ENCODE peak calls at places on chromosomes 5 and 9, in five cellular contexts. One of them, this sample, is unnamed.

GRCh38 chr9:135069556-135070197 is 17.8 kb upstream of the OLFM1 start:
- DNase-seq in glutamatergic neuron: peak
- DNase-seq in retinal pigment epithelial cell: no peak
- DNase-seq in substantia nigra: no peak
- DNase-seq in CD8-positive, alpha-beta T cell: no peak
- DNase-seq in this sample: no peak

GRCh38 chr9:32989651-32990050 is 11.8 kb downstream of the APTX start:
- DNase-seq in glutamatergic neuron: no peak
- DNase-seq in retinal pigment epithelial cell: no peak
- DNase-seq in substantia nigra: no peak
- DNase-seq in CD8-positive, alpha-beta T cell: no peak
- DNase-seq in this sample: no peak

GRCh38 chr5:53006920-53007890 is 18.1 kb downstream of the ITGA2 start:
- DNase-seq in glutamatergic neuron: no peak
- DNase-seq in retinal pigment epithelial cell: no peak
- DNase-seq in substantia nigra: no peak
- DNase-seq in CD8-positive, alpha-beta T cell: no peak
- DNase-seq in this sample: no peak

GRCh38 chr5:150404991-150405816 is 7.5 kb downstream of the CD74 start:
- DNase-seq in glutamatergic neuron: no peak
- DNase-seq in retinal pigment epithelial cell: no peak
- DNase-seq in substantia nigra: no peak
- DNase-seq in CD8-positive, alpha-beta T cell: no peak
- DNase-seq in this sample: no peak

GRCh38 chr5:50900952-50901510 is 234.6 kb downstream of the PARP8 start:
- DNase-seq in glutamatergic neuron: no peak
- DNase-seq in retinal pigment epithelial cell: no peak
- DNase-seq in substantia nigra: no peak
- DNase-seq in CD8-positive, alpha-beta T cell: no peak
- DNase-seq in this sample: no peak

GRCh38 chr9:6782378-6782777 is 24.6 kb downstream of the KDM4C start:
- DNase-seq in glutamatergic neuron: no peak
- DNase-seq in retinal pigment epithelial cell: no peak
- DNase-seq in substantia nigra: no peak
- DNase-seq in CD8-positive, alpha-beta T cell: no peak
- DNase-seq in this sample: no peak

GRCh38 chr9:122236681-122237080 is 7.9 kb upstream of the LHX6 start:
- DNase-seq in glutamatergic neuron: no peak
- DNase-seq in retinal pigment epithelial cell: no peak
- DNase-seq in substantia nigra: no peak
- DNase-seq in CD8-positive, alpha-beta T cell: no peak
- DNase-seq in this sample: no peak

GRCh38 chr9:88532320-88532719 is 2.7 kb upstream of the NXNL2 start:
- DNase-seq in glutamatergic neuron: peak
- DNase-seq in retinal pigment epithelial cell: peak
- DNase-seq in substantia nigra: no peak
- DNase-seq in CD8-positive, alpha-beta T cell: no peak
- DNase-seq in this sample: no peak

GRCh38 chr5:135156337-135156714 is 122.3 kb upstream of the PITX1 start:
- DNase-seq in glutamatergic neuron: no peak
- DNase-seq in retinal pigment epithelial cell: no peak
- DNase-seq in substantia nigra: no peak
- DNase-seq in CD8-positive, alpha-beta T cell: no peak
- DNase-seq in this sample: no peak

GRCh38 chr9:89748020-89748670 is 143.3 kb downstream of the GADD45G start:
- DNase-seq in glutamatergic neuron: no peak
- DNase-seq in retinal pigment epithelial cell: no peak
- DNase-seq in substantia nigra: no peak
- DNase-seq in CD8-positive, alpha-beta T cell: no peak
- DNase-seq in this sample: no peak

GRCh38 chr5:180970875-180971274 is 17.8 kb upstream of the BTNL3 start:
- DNase-seq in glutamatergic neuron: no peak
- DNase-seq in retinal pigment epithelial cell: no peak
- DNase-seq in substantia nigra: no peak
- DNase-seq in CD8-positive, alpha-beta T cell: no peak
- DNase-seq in this sample: no peak

GRCh38 chr5:64811050-64811640 is 42.4 kb downstream of the CWC27 start:
- DNase-seq in glutamatergic neuron: no peak
- DNase-seq in retinal pigment epithelial cell: peak
- DNase-seq in substantia nigra: no peak
- DNase-seq in CD8-positive, alpha-beta T cell: no peak
- DNase-seq in this sample: peak

GRCh38 chr9:16266648-16267276 is 603.7 kb downstream of the BNC2 start:
- DNase-seq in glutamatergic neuron: no peak
- DNase-seq in retinal pigment epithelial cell: no peak
- DNase-seq in substantia nigra: no peak
- DNase-seq in CD8-positive, alpha-beta T cell: no peak
- DNase-seq in this sample: no peak

GRCh38 chr9:119167876-119168275 is 201.4 kb downstream of the BRINP1 start:
- DNase-seq in glutamatergic neuron: no peak
- DNase-seq in retinal pigment epithelial cell: no peak
- DNase-seq in substantia nigra: no peak
- DNase-seq in CD8-positive, alpha-beta T cell: no peak
- DNase-seq in this sample: no peak

GRCh38 chr5:181127907-181128626 is 2.9 kb downstream of the OR2V1 start:
- DNase-seq in glutamatergic neuron: no peak
- DNase-seq in retinal pigment epithelial cell: no peak
- DNase-seq in substantia nigra: no peak
- DNase-seq in CD8-positive, alpha-beta T cell: no peak
- DNase-seq in this sample: no peak

GRCh38 chr5:5404376-5404775 is 18.1 kb upstream of the ICE1 start:
- DNase-seq in glutamatergic neuron: no peak
- DNase-seq in retinal pigment epithelial cell: no peak
- DNase-seq in substantia nigra: no peak
- DNase-seq in CD8-positive, alpha-beta T cell: no peak
- DNase-seq in this sample: no peak

GRCh38 chr5:53369681-53370080 is 110.7 kb upstream of the FST start:
- DNase-seq in glutamatergic neuron: no peak
- DNase-seq in retinal pigment epithelial cell: no peak
- DNase-seq in substantia nigra: no peak
- DNase-seq in CD8-positive, alpha-beta T cell: no peak
- DNase-seq in this sample: no peak

GRCh38 chr9:81396528-81396927 is 292.8 kb downstream of the TLE1 start:
- DNase-seq in glutamatergic neuron: no peak
- DNase-seq in retinal pigment epithelial cell: no peak
- DNase-seq in substantia nigra: no peak
- DNase-seq in CD8-positive, alpha-beta T cell: no peak
- DNase-seq in this sample: no peak

GRCh38 chr5:116265506-116265905 is 180.7 kb downstream of the COMMD10 start:
- DNase-seq in glutamatergic neuron: no peak
- DNase-seq in retinal pigment epithelial cell: no peak
- DNase-seq in substantia nigra: no peak
- DNase-seq in CD8-positive, alpha-beta T cell: no peak
- DNase-seq in this sample: no peak

GRCh38 chr5:154709368-154710305 is 45.5 kb upstream of the LARP1 start:
- DNase-seq in glutamatergic neuron: no peak
- DNase-seq in retinal pigment epithelial cell: no peak
- DNase-seq in substantia nigra: no peak
- DNase-seq in CD8-positive, alpha-beta T cell: no peak
- DNase-seq in this sample: no peak

GRCh38 chr5:121763674-121764073 is 88.0 kb upstream of the FTMT start:
- DNase-seq in glutamatergic neuron: no peak
- DNase-seq in retinal pigment epithelial cell: no peak
- DNase-seq in substantia nigra: no peak
- DNase-seq in CD8-positive, alpha-beta T cell: no peak
- DNase-seq in this sample: no peak

GRCh38 chr5:143509758-143510221 is 106.3 kb upstream of the NR3C1 start:
- DNase-seq in glutamatergic neuron: no peak
- DNase-seq in retinal pigment epithelial cell: no peak
- DNase-seq in substantia nigra: no peak
- DNase-seq in CD8-positive, alpha-beta T cell: no peak
- DNase-seq in this sample: no peak

GRCh38 chr5:176629853-176630680 is at the start of the genes EIF4E1B and SNCB:
- DNase-seq in glutamatergic neuron: peak
- DNase-seq in retinal pigment epithelial cell: no peak
- DNase-seq in substantia nigra: no peak
- DNase-seq in CD8-positive, alpha-beta T cell: peak
- DNase-seq in this sample: no peak

GRCh38 chr5:116990010-116990409 is 415.4 kb upstream of the SEMA6A start:
- DNase-seq in glutamatergic neuron: peak
- DNase-seq in retinal pigment epithelial cell: no peak
- DNase-seq in substantia nigra: no peak
- DNase-seq in CD8-positive, alpha-beta T cell: no peak
- DNase-seq in this sample: peak

GRCh38 chr9:133990366-133991210 is 1.5 kb downstream of the VAV2 start:
- DNase-seq in glutamatergic neuron: no peak
- DNase-seq in retinal pigment epithelial cell: peak
- DNase-seq in substantia nigra: no peak
- DNase-seq in CD8-positive, alpha-beta T cell: no peak
- DNase-seq in this sample: no peak

GRCh38 chr5:71658916-71659661 is 60.0 kb upstream of the CARTPT start:
- DNase-seq in glutamatergic neuron: no peak
- DNase-seq in retinal pigment epithelial cell: no peak
- DNase-seq in substantia nigra: no peak
- DNase-seq in CD8-positive, alpha-beta T cell: no peak
- DNase-seq in this sample: no peak

GRCh38 chr5:15787676-15788075 is 287.7 kb downstream of the FBXL7 start:
- DNase-seq in glutamatergic neuron: no peak
- DNase-seq in retinal pigment epithelial cell: no peak
- DNase-seq in substantia nigra: no peak
- DNase-seq in CD8-positive, alpha-beta T cell: no peak
- DNase-seq in this sample: no peak

GRCh38 chr5:19235101-19235584 is 752.9 kb downstream of the CDH18 start:
- DNase-seq in glutamatergic neuron: no peak
- DNase-seq in retinal pigment epithelial cell: no peak
- DNase-seq in substantia nigra: no peak
- DNase-seq in CD8-positive, alpha-beta T cell: no peak
- DNase-seq in this sample: no peak

GRCh38 chr9:34176089-34176488 is 2.8 kb upstream of the UBAP1 start:
- DNase-seq in glutamatergic neuron: no peak
- DNase-seq in retinal pigment epithelial cell: no peak
- DNase-seq in substantia nigra: no peak
- DNase-seq in CD8-positive, alpha-beta T cell: no peak
- DNase-seq in this sample: no peak

GRCh38 chr5:105288946-105289345 is 1726.4 kb upstream of the NUDT12 start:
- DNase-seq in glutamatergic neuron: no peak
- DNase-seq in retinal pigment epithelial cell: no peak
- DNase-seq in substantia nigra: no peak
- DNase-seq in CD8-positive, alpha-beta T cell: no peak
- DNase-seq in this sample: no peak

GRCh38 chr5:42626462-42626861 is 130.2 kb upstream of the CCDC152 start:
- DNase-seq in glutamatergic neuron: no peak
- DNase-seq in retinal pigment epithelial cell: no peak
- DNase-seq in substantia nigra: no peak
- DNase-seq in CD8-positive, alpha-beta T cell: no peak
- DNase-seq in this sample: no peak

GRCh38 chr9:79858509-79858908 is 286.7 kb downstream of the TLE4 start:
- DNase-seq in glutamatergic neuron: no peak
- DNase-seq in retinal pigment epithelial cell: no peak
- DNase-seq in substantia nigra: no peak
- DNase-seq in CD8-positive, alpha-beta T cell: no peak
- DNase-seq in this sample: no peak

GRCh38 chr5:84688566-84688965 is 303.9 kb upstream of the EDIL3 start:
- DNase-seq in glutamatergic neuron: no peak
- DNase-seq in retinal pigment epithelial cell: no peak
- DNase-seq in substantia nigra: no peak
- DNase-seq in CD8-positive, alpha-beta T cell: no peak
- DNase-seq in this sample: no peak

GRCh38 chr5:114407783-114408182 is 45.9 kb downstream of the KCNN2 start:
- DNase-seq in glutamatergic neuron: no peak
- DNase-seq in retinal pigment epithelial cell: no peak
- DNase-seq in substantia nigra: no peak
- DNase-seq in CD8-positive, alpha-beta T cell: no peak
- DNase-seq in this sample: no peak

GRCh38 chr5:78612227-78613150 is 36.1 kb downstream of the LHFPL2 start:
- DNase-seq in glutamatergic neuron: no peak
- DNase-seq in retinal pigment epithelial cell: no peak
- DNase-seq in substantia nigra: no peak
- DNase-seq in CD8-positive, alpha-beta T cell: no peak
- DNase-seq in this sample: no peak

GRCh38 chr9:127546125-127546832 is 65.8 kb upstream of the STXBP1 start:
- DNase-seq in glutamatergic neuron: no peak
- DNase-seq in retinal pigment epithelial cell: no peak
- DNase-seq in substantia nigra: no peak
- DNase-seq in CD8-positive, alpha-beta T cell: no peak
- DNase-seq in this sample: no peak

GRCh38 chr9:12774861-12775367 is at the start of gene LURAP1L:
- DNase-seq in glutamatergic neuron: no peak
- DNase-seq in retinal pigment epithelial cell: peak
- DNase-seq in substantia nigra: no peak
- DNase-seq in CD8-positive, alpha-beta T cell: no peak
- DNase-seq in this sample: peak

GRCh38 chr5:138287252-138287651 is 12.8 kb upstream of the GFRA3 start:
- DNase-seq in glutamatergic neuron: no peak
- DNase-seq in retinal pigment epithelial cell: no peak
- DNase-seq in substantia nigra: no peak
- DNase-seq in CD8-positive, alpha-beta T cell: no peak
- DNase-seq in this sample: no peak

GRCh38 chr5:10228288-10228687 is 21.4 kb downstream of the ATPSCKMT start:
- DNase-seq in glutamatergic neuron: no peak
- DNase-seq in retinal pigment epithelial cell: no peak
- DNase-seq in substantia nigra: no peak
- DNase-seq in CD8-positive, alpha-beta T cell: no peak
- DNase-seq in this sample: no peak

GRCh38 chr9:79166005-79166404 is 405.8 kb upstream of the TLE4 start:
- DNase-seq in glutamatergic neuron: no peak
- DNase-seq in retinal pigment epithelial cell: no peak
- DNase-seq in substantia nigra: no peak
- DNase-seq in CD8-positive, alpha-beta T cell: no peak
- DNase-seq in this sample: no peak